ENCODE peak calls at places on chromosomes 7 and 10, in ten cellular contexts. P is upper lobe of left lung, I is Panc1, W is suprapubic skin, N is HepG2, J is sigmoid colon, L is transverse colon, Y is stomach, V is H1, O is HCT116. D is an unnamed sample.

GRCh38 chr10:129942936-129943724 is 20.9 kb downstream of the EBF3 start:
- DNase-seq in J (peak; percentile 43), W (peak; percentile 78), V (no peak), N (no peak), L (no peak), I (no peak), O (no peak), P (no peak), Y (peak; percentile 23), D (no peak)

GRCh38 chr10:92305133-92306072 is 14.4 kb downstream of the MARCHF5 start:
- DNase-seq in O (no peak), V (no peak), J (no peak), I (no peak), Y (no peak), L (no peak), W (no peak), N (no peak), P (no peak), D (no peak)

GRCh38 chr7:54153462-54153861 is 388.7 kb upstream of the VSTM2A start:
- DNase-seq in N (no peak), O (no peak), J (no peak), P (no peak), V (no peak), I (no peak), Y (no peak), W (no peak), L (no peak), D (no peak)

GRCh38 chr10:72334832-72335393 is 19.8 kb downstream of the DNAJB12 start:
- DNase-seq in L (peak; percentile 90), I (no peak), Y (peak; percentile 97), V (no peak), P (peak; percentile 92), O (no peak), J (peak; percentile 93), N (peak; percentile 95), W (peak; percentile 95), D (no peak)

GRCh38 chr7:111560773-111561658 is 1.3 kb downstream of the IMMP2L start:
- DNase-seq in J (no peak), I (no peak), V (no peak), O (no peak), Y (no peak), P (no peak), N (peak; percentile 9), W (no peak), L (no peak), D (no peak)

GRCh38 chr10:30068482-30069223 is 9.3 kb upstream of the JCAD start:
- DNase-seq in P (no peak), L (no peak), O (peak; percentile 33), W (no peak), N (no peak), Y (no peak), I (no peak), J (no peak), V (no peak), D (no peak)

GRCh38 chr7:148242271-148242801 is 348.2 kb upstream of the C7orf33 start:
- DNase-seq in L (peak; percentile 23), I (peak; percentile 64), W (no peak), N (peak; percentile 30), V (peak; percentile 19), P (no peak), O (peak; percentile 47), J (no peak), Y (peak; percentile 33), D (peak; percentile 85)

GRCh38 chr7:127391591-127392181 is 822 bp downstream of the ZNF800 start:
- DNase-seq in W (no peak), V (no peak), O (no peak), J (no peak), L (peak; percentile 53), I (no peak), P (no peak), N (no peak), Y (peak; percentile 50), D (no peak)

GRCh38 chr10:125016611-125017202 is 74.8 kb downstream of the ZRANB1 start:
- DNase-seq in W (no peak), V (no peak), Y (no peak), L (no peak), P (peak; percentile 78), I (no peak), O (no peak), N (no peak), J (peak; percentile 89), D (no peak)

GRCh38 chr7:46844486-46844885 is 737.4 kb downstream of the TNS3 start:
- DNase-seq in I (no peak), V (no peak), P (no peak), L (no peak), N (no peak), J (no peak), O (no peak), W (no peak), Y (no peak), D (no peak)

GRCh38 chr7:95324396-95324795 is at the start of gene PON1:
- DNase-seq in L (no peak), Y (no peak), I (no peak), W (no peak), V (no peak), O (no peak), P (peak; percentile 69), J (no peak), N (no peak), D (no peak)

GRCh38 chr10:5252177-5253037 is 55.8 kb downstream of the AKR1C4 start:
- DNase-seq in O (no peak), I (no peak), P (no peak), V (no peak), Y (no peak), L (no peak), W (no peak), N (peak; percentile 18), J (no peak), D (no peak)

GRCh38 chr7:86209036-86209435 is 434.7 kb upstream of the GRM3 start:
- DNase-seq in Y (no peak), P (peak; percentile 51), V (no peak), I (no peak), W (no peak), L (no peak), J (no peak), N (no peak), O (no peak), D (no peak)
- TF ChIP-seq POLR2AphosphoS5 in Y (no peak), P (no peak), V (no peak), I (no peak), W (no peak), L (no peak), J (no peak), N (no peak), O (no peak), D (no peak)

GRCh38 chr10:132351611-132352010 is 19.6 kb downstream of the LRRC27 start:
- DNase-seq in O (no peak), Y (no peak), P (no peak), W (no peak), I (no peak), J (peak; percentile 29), L (no peak), N (no peak), V (no peak), D (no peak)

GRCh38 chr10:132355754-132356153 is 23.8 kb downstream of the LRRC27 start:
- DNase-seq in W (peak; percentile 65), N (no peak), O (no peak), J (no peak), L (no peak), I (no peak), Y (no peak), P (no peak), V (no peak), D (no peak)

GRCh38 chr10:132354356-132355094 is 22.5 kb downstream of the LRRC27 start:
- DNase-seq in W (peak; percentile 69), Y (no peak), I (no peak), N (no peak), V (no peak), J (peak; percentile 54), L (no peak), O (no peak), P (no peak), D (no peak)

GRCh38 chr10:132355297-132355696 is 23.3 kb downstream of the LRRC27 start:
- DNase-seq in N (no peak), Y (no peak), I (no peak), P (no peak), J (peak; percentile 53), O (no peak), V (no peak), W (peak; percentile 78), L (no peak), D (no peak)

DNA sequence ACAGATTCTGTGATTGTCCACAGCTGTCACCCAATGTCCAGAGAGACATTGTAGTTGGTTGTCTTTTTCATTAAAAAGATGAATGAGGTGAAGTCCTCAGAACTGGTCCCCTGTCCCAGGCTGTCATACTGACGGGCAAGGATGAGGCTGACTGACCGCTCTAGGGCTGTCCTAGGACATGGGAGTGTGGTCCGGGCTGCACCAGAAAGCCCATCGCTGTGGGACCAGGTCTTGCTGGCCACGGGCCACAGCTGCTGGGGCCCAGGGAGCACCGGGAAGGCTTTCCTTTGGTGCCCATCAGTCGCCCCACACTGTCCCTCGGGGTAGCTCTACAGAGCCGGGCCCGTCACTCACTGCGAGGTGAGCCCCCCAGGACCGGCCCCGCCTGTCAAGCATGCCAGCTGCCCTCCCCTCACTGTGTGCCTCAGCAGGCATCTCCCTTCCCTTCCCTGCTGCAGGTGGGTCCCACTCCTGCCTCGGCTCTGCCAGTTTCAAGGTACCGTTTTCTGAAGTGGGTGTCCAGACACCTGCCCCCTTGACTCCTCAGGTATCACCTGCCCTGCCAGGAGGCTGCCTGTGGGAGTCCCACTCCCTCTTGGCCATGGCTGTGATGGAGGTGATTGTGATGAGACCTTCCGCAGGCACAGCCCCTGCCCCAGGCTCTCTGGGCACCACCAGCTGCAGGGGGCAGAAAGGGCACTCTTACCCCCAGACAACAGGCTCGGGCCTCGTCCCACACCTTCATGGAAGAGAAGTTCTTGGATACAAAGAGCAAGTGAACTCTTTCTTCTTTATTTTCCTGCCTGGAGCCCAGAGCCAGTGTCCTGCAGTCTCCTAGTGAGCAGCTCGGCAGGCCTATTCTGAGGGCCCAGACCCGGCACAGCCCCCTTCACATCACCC is 21.7 kb downstream of the LRRC27 start:
- DNase-seq in V (no peak), P (no peak), I (no peak), W (peak; percentile 66), Y (no peak), J (peak; percentile 60), N (no peak), L (no peak), O (no peak), D (no peak)
- H3K36me3 ChIP-seq in V (no peaks in the 10 kb centered on the region), P (no peaks in the 10 kb centered on the region), I (no peaks in the 10 kb centered on the region), W (peaks cover 13% of the 10 kb centered on the region), Y (peaks cover 49% of the 10 kb centered on the region), J (no peaks in the 10 kb centered on the region), N (no peaks in the 10 kb centered on the region), L (no peaks in the 10 kb centered on the region), O (no peaks in the 10 kb centered on the region), D (no peaks in the 10 kb centered on the region)

GRCh38 chr7:37684927-37685326 is 1.4 kb downstream of the GPR141 start:
- DNase-seq in O (no peak), W (no peak), V (no peak), J (no peak), L (no peak), I (no peak), N (no peak), Y (no peak), P (no peak), D (no peak)

GRCh38 chr7:37683263-37684120 is at the start of gene GPR141:
- DNase-seq in P (no peak), Y (no peak), L (no peak), N (no peak), J (no peak), I (no peak), V (peak; percentile 3), O (no peak), W (no peak), D (no peak)
- TF ChIP-seq POLR2AphosphoS5 in P (no peak), Y (no peak), L (no peak), N (no peak), J (no peak), I (no peak), V (no peak), O (no peak), W (no peak), D (no peak)

GRCh38 chr10:79313320-79313719 is 33.9 kb upstream of the PPIF start:
- DNase-seq in I (no peak), O (no peak), J (no peak), P (no peak), Y (no peak), L (no peak), W (no peak), N (no peak), V (no peak), D (no peak)
- H3K36me3 ChIP-seq in I (no peaks in the 10 kb centered on the region), O (no peaks in the 10 kb centered on the region), J (peaks cover 9% of the 10 kb centered on the region), P (peaks cover 59% of the 10 kb centered on the region), Y (peaks cover 72% of the 10 kb centered on the region), L (peaks cover 7% of the 10 kb centered on the region), W (peaks cover 66% of the 10 kb centered on the region), N (peaks cover 14% of the 10 kb centered on the region), V (no peaks in the 10 kb centered on the region), D (peaks cover 51% of the 10 kb centered on the region)